ENCODE peak calls at places on chromosomes 5 and 9, in seven cellular contexts. One of them, this sample, is unnamed. For H3K4me1, the result is how much of the 10 kb centered on the place peaks cover.

GRCh38 chr9:19630762-19631161 is 158.1 kb downstream of the SLC24A2 start:
- DNase-seq in ascending aorta: no peak
- DNase-seq in ovary: no peak
- DNase-seq in upper lobe of right lung: no peak
- DNase-seq in A673: no peak
- DNase-seq in A549: no peak
- DNase-seq in IMR-90: no peak
- DNase-seq in this sample: no peak

GRCh38 chr9:36992501-36993316 is 41.4 kb downstream of the PAX5 start:
- DNase-seq in ovary: no peak
- DNase-seq in IMR-90: no peak
- DNase-seq in ascending aorta: no peak
- DNase-seq in upper lobe of right lung: no peak
- DNase-seq in A673: peak
- DNase-seq in A549: no peak
- DNase-seq in this sample: no peak

GRCh38 chr5:95530441-95530840 is 24.3 kb downstream of the SKIC3 start:
- DNase-seq in upper lobe of right lung: no peak
- DNase-seq in IMR-90: peak
- DNase-seq in A673: no peak
- DNase-seq in A549: peak
- DNase-seq in ovary: no peak
- DNase-seq in ascending aorta: no peak
- DNase-seq in this sample: no peak

GRCh38 chr9:76655121-76655531 is 109.1 kb upstream of the PCA3 start:
- DNase-seq in upper lobe of right lung: no peak
- DNase-seq in ascending aorta: no peak
- DNase-seq in IMR-90: no peak
- DNase-seq in A673: no peak
- DNase-seq in A549: no peak
- DNase-seq in ovary: no peak
- DNase-seq in this sample: no peak

GRCh38 chr9:127426756-127427155 is 2.6 kb downstream of the ZNF79 start:
- DNase-seq in upper lobe of right lung: no peak
- DNase-seq in IMR-90: no peak
- DNase-seq in A549: no peak
- DNase-seq in A673: no peak
- DNase-seq in ovary: no peak
- DNase-seq in ascending aorta: no peak
- DNase-seq in this sample: no peak

GRCh38 chr9:104921067-104921741 is 6.8 kb downstream of the ABCA1 start:
- DNase-seq in ovary: no peak
- DNase-seq in upper lobe of right lung: no peak
- DNase-seq in A673: no peak
- DNase-seq in A549: no peak
- DNase-seq in ascending aorta: no peak
- DNase-seq in IMR-90: no peak
- DNase-seq in this sample: no peak

GRCh38 chr5:43193952-43194321 is 1.9 kb downstream of the NIM1K start:
- DNase-seq in A549: no peak
- DNase-seq in A673: no peak
- DNase-seq in IMR-90: no peak
- DNase-seq in ascending aorta: no peak
- DNase-seq in upper lobe of right lung: no peak
- DNase-seq in ovary: no peak
- DNase-seq in this sample: no peak

GRCh38 chr5:68285075-68285827 is 69.7 kb downstream of the PIK3R1 start:
- DNase-seq in A673: no peak
- DNase-seq in ascending aorta: no peak
- DNase-seq in upper lobe of right lung: no peak
- DNase-seq in IMR-90: no peak
- DNase-seq in ovary: no peak
- DNase-seq in A549: no peak
- DNase-seq in this sample: no peak

GRCh38 chr9:130518943-130519772 is 60.2 kb upstream of the FUBP3 start:
- DNase-seq in ovary: no peak
- DNase-seq in A549: no peak
- DNase-seq in A673: no peak
- DNase-seq in upper lobe of right lung: no peak
- DNase-seq in IMR-90: no peak
- DNase-seq in ascending aorta: no peak
- DNase-seq in this sample: no peak

GRCh38 chr9:35603506-35603985 is 1.5 kb upstream of the TESK1 start:
- DNase-seq in ascending aorta: peak
- DNase-seq in IMR-90: peak
- DNase-seq in upper lobe of right lung: no peak
- DNase-seq in A673: no peak
- DNase-seq in A549: no peak
- DNase-seq in ovary: peak
- DNase-seq in this sample: no peak

GRCh38 chr9:100366121-100366520 is 13.4 kb upstream of the TEX10 start:
- DNase-seq in ovary: no peak
- DNase-seq in upper lobe of right lung: no peak
- DNase-seq in A673: no peak
- DNase-seq in IMR-90: no peak
- DNase-seq in A549: no peak
- DNase-seq in ascending aorta: no peak
- DNase-seq in this sample: no peak

GRCh38 chr5:134566741-134567221 is 41.3 kb downstream of the JADE2 start:
- DNase-seq in IMR-90: no peak
- DNase-seq in upper lobe of right lung: no peak
- DNase-seq in ascending aorta: no peak
- DNase-seq in A549: no peak
- DNase-seq in A673: no peak
- DNase-seq in ovary: no peak
- DNase-seq in this sample: no peak

GRCh38 chr9:19102181-19102630 is 498 bp downstream of the HAUS6 start:
- DNase-seq in A549: no peak
- DNase-seq in IMR-90: peak
- DNase-seq in upper lobe of right lung: peak
- DNase-seq in ascending aorta: no peak
- DNase-seq in ovary: peak
- DNase-seq in A673: peak
- DNase-seq in this sample: peak

GRCh38 chr5:116355819-116356601 is 218.6 kb downstream of the SEMA6A start:
- DNase-seq in A549: no peak
- DNase-seq in A673: peak
- DNase-seq in ascending aorta: no peak
- DNase-seq in IMR-90: no peak
- DNase-seq in ovary: no peak
- DNase-seq in upper lobe of right lung: no peak
- DNase-seq in this sample: no peak

GRCh38 chr5:168934186-168934585 is 355.0 kb upstream of the PANK3 start:
- DNase-seq in upper lobe of right lung: no peak
- DNase-seq in ovary: no peak
- DNase-seq in A673: no peak
- DNase-seq in ascending aorta: no peak
- DNase-seq in A549: no peak
- DNase-seq in IMR-90: no peak
- DNase-seq in this sample: no peak

GRCh38 chr9:91113026-91113425 is 248.7 kb downstream of the AUH start:
- DNase-seq in ascending aorta: no peak
- DNase-seq in upper lobe of right lung: no peak
- DNase-seq in ovary: no peak
- DNase-seq in A549: no peak
- DNase-seq in IMR-90: no peak
- DNase-seq in A673: no peak
- DNase-seq in this sample: no peak

GRCh38 chr5:162817381-162817780 is 620.0 kb upstream of the CCNG1 start:
- DNase-seq in ovary: no peak
- DNase-seq in IMR-90: no peak
- DNase-seq in A673: no peak
- DNase-seq in upper lobe of right lung: no peak
- DNase-seq in ascending aorta: no peak
- DNase-seq in A549: no peak
- DNase-seq in this sample: no peak

GRCh38 chr9:69590241-69590640 is 81.9 kb downstream of the APBA1 start:
- DNase-seq in A549: no peak
- DNase-seq in upper lobe of right lung: no peak
- DNase-seq in ascending aorta: no peak
- DNase-seq in A673: no peak
- DNase-seq in ovary: no peak
- DNase-seq in IMR-90: no peak
- DNase-seq in this sample: no peak

GRCh38 chr5:84249918-84250635 is 134.6 kb downstream of the EDIL3 start:
- DNase-seq in A549: peak
- DNase-seq in IMR-90: peak
- DNase-seq in ascending aorta: no peak
- DNase-seq in upper lobe of right lung: no peak
- DNase-seq in A673: peak
- DNase-seq in ovary: no peak
- DNase-seq in this sample: no peak

GRCh38 chr5:51382759-51383493 is at the start of gene ISL1:
- DNase-seq in ovary: no peak
- DNase-seq in A549: peak
- DNase-seq in upper lobe of right lung: peak
- DNase-seq in ascending aorta: no peak
- DNase-seq in IMR-90: peak
- DNase-seq in A673: peak
- DNase-seq in this sample: peak

GRCh38 chr9:109194157-109194556 is 27.1 kb upstream of the FRRS1L start:
- DNase-seq in A673: no peak
- DNase-seq in ovary: no peak
- DNase-seq in ascending aorta: no peak
- DNase-seq in IMR-90: peak
- DNase-seq in upper lobe of right lung: no peak
- DNase-seq in A549: no peak
- DNase-seq in this sample: no peak

GRCh38 chr5:169765176-169765575 is 128.1 kb downstream of the DOCK2 start:
- DNase-seq in IMR-90: peak
- DNase-seq in A549: no peak
- DNase-seq in A673: no peak
- DNase-seq in ovary: no peak
- DNase-seq in upper lobe of right lung: no peak
- DNase-seq in ascending aorta: no peak
- DNase-seq in this sample: no peak

GRCh38 chr5:1038417-1039209 is 30.0 kb downstream of the NKD2 start:
- DNase-seq in A549: no peak
- DNase-seq in A673: peak
- DNase-seq in IMR-90: no peak
- DNase-seq in ovary: peak
- DNase-seq in upper lobe of right lung: no peak
- DNase-seq in ascending aorta: no peak
- DNase-seq in this sample: peak

GRCh38 chr9:97388721-97389238 is 23.1 kb upstream of the TDRD7 start:
- DNase-seq in A673: no peak
- DNase-seq in ovary: no peak
- DNase-seq in ascending aorta: peak
- DNase-seq in A549: no peak
- DNase-seq in IMR-90: no peak
- DNase-seq in upper lobe of right lung: no peak
- DNase-seq in this sample: no peak

GRCh38 chr5:10578292-10578663 is 14.4 kb downstream of the ANKRD33B start:
- DNase-seq in IMR-90: no peak
- DNase-seq in upper lobe of right lung: no peak
- DNase-seq in ovary: no peak
- DNase-seq in A673: no peak
- DNase-seq in A549: no peak
- DNase-seq in ascending aorta: no peak
- DNase-seq in this sample: no peak

GRCh38 chr5:168479166-168479565 is 7.1 kb upstream of the RARS1 start:
- DNase-seq in ovary: no peak
- DNase-seq in upper lobe of right lung: no peak
- DNase-seq in A549: no peak
- DNase-seq in ascending aorta: no peak
- DNase-seq in IMR-90: peak
- DNase-seq in A673: no peak
- DNase-seq in this sample: no peak

GRCh38 chr9:23011669-23012068 is 565.0 kb downstream of the DMRTA1 start:
- DNase-seq in ovary: no peak
- DNase-seq in A673: no peak
- DNase-seq in IMR-90: peak
- DNase-seq in upper lobe of right lung: no peak
- DNase-seq in ascending aorta: no peak
- DNase-seq in A549: no peak
- DNase-seq in this sample: no peak

GRCh38 chr5:143397302-143398052 is 6.0 kb downstream of the NR3C1 start:
- DNase-seq in ascending aorta: no peak
- DNase-seq in A673: no peak
- DNase-seq in IMR-90: no peak
- DNase-seq in A549: no peak
- DNase-seq in upper lobe of right lung: no peak
- DNase-seq in ovary: no peak
- DNase-seq in this sample: no peak
- H3K4me1 ChIP-seq in ascending aorta: under half
- H3K4me1 ChIP-seq in A673: under half
- H3K4me1 ChIP-seq in IMR-90: under half
- H3K4me1 ChIP-seq in A549: under half
- H3K4me1 ChIP-seq in upper lobe of right lung: half or more
- H3K4me1 ChIP-seq in ovary: under half
- H3K4me1 ChIP-seq in this sample: under half

GRCh38 chr9:14228602-14229001 is 85.3 kb downstream of the NFIB start:
- DNase-seq in A673: no peak
- DNase-seq in A549: no peak
- DNase-seq in ascending aorta: no peak
- DNase-seq in ovary: no peak
- DNase-seq in upper lobe of right lung: no peak
- DNase-seq in IMR-90: no peak
- DNase-seq in this sample: no peak
- TF ChIP-seq CTCF in A673: no peak
- TF ChIP-seq CTCF in A549: no peak
- TF ChIP-seq CTCF in ascending aorta: no peak
- TF ChIP-seq CTCF in ovary: no peak
- TF ChIP-seq CTCF in upper lobe of right lung: no peak
- TF ChIP-seq CTCF in IMR-90: no peak
- TF ChIP-seq CTCF in this sample: no peak

DNA sequence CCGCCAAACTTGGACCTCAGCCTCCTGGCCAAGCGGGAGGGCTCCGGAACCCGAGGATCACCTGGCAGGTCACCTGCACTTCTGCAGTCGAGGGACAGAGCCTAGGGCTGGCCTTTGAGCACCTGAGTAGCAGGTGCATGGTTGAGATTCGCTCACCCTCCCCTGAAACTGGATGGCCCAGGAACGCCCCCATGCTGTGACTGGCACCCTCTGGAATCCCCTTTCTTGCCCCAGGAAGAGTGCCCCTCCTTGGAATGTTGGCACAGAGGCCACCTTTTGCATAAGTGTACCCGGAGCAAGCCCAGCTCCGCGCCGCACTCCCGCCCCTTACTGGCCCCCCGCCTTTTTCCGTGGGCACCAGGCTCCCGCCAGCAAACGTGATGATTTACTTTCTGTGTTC is 112.5 kb upstream of the IER5L start:
- DNase-seq in A673: no peak
- DNase-seq in IMR-90: no peak
- DNase-seq in upper lobe of right lung: peak
- DNase-seq in ovary: no peak
- DNase-seq in ascending aorta: peak
- DNase-seq in A549: no peak
- DNase-seq in this sample: no peak
- H3K4me3 ChIP-seq in A673: no peak
- H3K4me3 ChIP-seq in IMR-90: no peak
- H3K4me3 ChIP-seq in upper lobe of right lung: no peak
- H3K4me3 ChIP-seq in ovary: no peak
- H3K4me3 ChIP-seq in ascending aorta: no peak
- H3K4me3 ChIP-seq in A549: no peak
- H3K4me3 ChIP-seq in this sample: no peak

DNA sequence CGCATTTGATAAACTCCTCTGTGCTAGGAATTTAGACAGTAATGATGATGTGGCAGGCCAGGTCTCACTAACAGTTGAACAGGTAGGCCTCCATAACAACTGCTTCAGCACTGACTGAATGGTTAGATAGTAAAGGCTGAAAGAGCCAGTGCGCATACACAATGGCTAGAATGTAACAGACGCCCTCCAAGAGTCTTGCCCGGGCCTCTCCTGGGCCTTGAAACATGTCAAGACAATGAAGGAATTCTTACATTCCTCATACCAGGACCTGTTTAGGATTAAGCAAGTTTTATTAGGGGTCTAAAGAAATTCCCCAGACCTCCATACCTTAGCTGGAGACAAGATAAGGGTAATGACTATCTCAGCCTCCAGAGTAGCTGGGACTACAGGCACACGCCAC is 6.7 kb upstream of the BICD2 start:
- DNase-seq in upper lobe of right lung: no peak
- DNase-seq in IMR-90: no peak
- DNase-seq in A673: no peak
- DNase-seq in A549: no peak
- DNase-seq in ascending aorta: no peak
- DNase-seq in ovary: no peak
- DNase-seq in this sample: no peak
- H3K4me1 ChIP-seq in upper lobe of right lung: under half
- H3K4me1 ChIP-seq in IMR-90: under half
- H3K4me1 ChIP-seq in A673: under half
- H3K4me1 ChIP-seq in A549: under half
- H3K4me1 ChIP-seq in ascending aorta: under half
- H3K4me1 ChIP-seq in ovary: under half
- H3K4me1 ChIP-seq in this sample: under half

This sample was measured in BE2C.